ENCODE peak calls at places on chromosomes 3 and 15, in five cellular contexts. R is tibial nerve, I is fibroblast of mammary gland, N is OCI-LY7, Z is GM13976. L is an unnamed sample.

GRCh38 chr3:52533623-52534280 is at the start of gene NT5DC2:
- DNase-seq in R (peak; percentile 48), I (peak; percentile 51), N (peak; percentile 87), Z (peak; percentile 96), L (peak; percentile 99)

GRCh38 chr3:70926835-70927234 is 614.4 kb upstream of the MDFIC2 start:
- DNase-seq in R (no peak), I (no peak), N (no peak), Z (no peak), L (no peak)

GRCh38 chr3:13053425-13053824 is 19.8 kb downstream of the IQSEC1 start:
- DNase-seq in R (no peak), I (no peak), N (no peak), Z (no peak), L (no peak)

GRCh38 chr3:42090973-42091731 is at the start of gene TRAK1:
- DNase-seq in R (no peak), I (peak; percentile 62), N (no peak), Z (no peak), L (no peak)

GRCh38 chr15:89494941-89495637 is 1.3 kb downstream of the RHCG start:
- DNase-seq in R (no peak), I (peak; percentile 32), N (peak; percentile 23), Z (peak; percentile 66), L (peak; percentile 61)

GRCh38 chr3:190552969-190553759 is 39.3 kb downstream of the IL1RAP start:
- DNase-seq in R (no peak), I (no peak), N (no peak), Z (no peak), L (no peak)

GRCh38 chr15:62141643-62142588 is 23.2 kb downstream of the C2CD4B start:
- DNase-seq in R (no peak), I (no peak), N (no peak), Z (no peak), L (no peak)

GRCh38 chr3:168973206-168973605 is 690.3 kb downstream of the MECOM start:
- DNase-seq in R (no peak), I (peak; percentile 22), N (no peak), Z (no peak), L (no peak)

GRCh38 chr3:52892290-52892624 is 5.1 kb downstream of the STIMATE start:
- DNase-seq in R (no peak), I (no peak), N (no peak), Z (no peak), L (no peak)

GRCh38 chr3:57544181-57545125 is at the start of gene DNAH12:
- DNase-seq in R (no peak), I (peak; percentile 17), N (peak; percentile 38), Z (peak; percentile 51), L (peak; percentile 36)

GRCh38 chr3:28104896-28105554 is 136.4 kb upstream of the CMC1 start:
- DNase-seq in R (no peak), I (no peak), N (no peak), Z (no peak), L (no peak)

GRCh38 chr3:29335438-29335837 is 54.6 kb downstream of the RBMS3 start:
- DNase-seq in R (peak; percentile 33), I (peak; percentile 98), N (no peak), Z (no peak), L (no peak)

GRCh38 chr3:43512749-43513404 is 108.9 kb downstream of the ANO10 start:
- DNase-seq in R (no peak), I (peak; percentile 75), N (no peak), Z (no peak), L (no peak)

GRCh38 chr3:64133991-64134390 is 91.3 kb downstream of the PRICKLE2 start:
- DNase-seq in R (no peak), I (no peak), N (no peak), Z (no peak), L (no peak)

GRCh38 chr15:67820147-67820991 is 4.9 kb upstream of the SKOR1 start:
- DNase-seq in R (no peak), I (no peak), N (no peak), Z (no peak), L (no peak)

GRCh38 chr15:29127506-29128430 is 141.9 kb downstream of the NSMCE3 start:
- DNase-seq in R (no peak), I (no peak), N (no peak), Z (no peak), L (no peak)

GRCh38 chr15:60392601-60392985 is 5.2 kb downstream of the ANXA2 start:
- DNase-seq in R (no peak), I (peak; percentile 89), N (no peak), Z (no peak), L (peak; percentile 28)

GRCh38 chr15:76398301-76398700 is 61.7 kb downstream of the ISL2 start:
- DNase-seq in R (no peak), I (no peak), N (no peak), Z (no peak), L (no peak)

GRCh38 chr3:156518726-156519125 is 36.2 kb downstream of the SSR3 start:
- DNase-seq in R (no peak), I (peak; percentile 80), N (no peak), Z (no peak), L (no peak)

GRCh38 chr3:50163572-50163971 is 8.4 kb downstream of the SEMA3F start:
- DNase-seq in R (no peak), I (no peak), N (no peak), Z (no peak), L (no peak)

GRCh38 chr3:138197058-138197457 is 10.0 kb downstream of the ARMC8 start:
- DNase-seq in R (no peak), I (peak; percentile 42), N (no peak), Z (peak; percentile 40), L (peak; percentile 19)

GRCh38 chr3:197083486-197083885 is 53.9 kb upstream of the MELTF start:
- DNase-seq in R (no peak), I (peak; percentile 90), N (no peak), Z (no peak), L (no peak)

GRCh38 chr15:62972814-62973213 is 69.7 kb upstream of the TPM1 start:
- DNase-seq in R (no peak), I (peak; percentile 85), N (no peak), Z (no peak), L (no peak)

GRCh38 chr15:51907136-51907862 is 64.3 kb downstream of the LEO1 start:
- DNase-seq in R (no peak), I (peak; percentile 49), N (no peak), Z (no peak), L (no peak)

GRCh38 chr15:92624401-92624991 is 31.1 kb downstream of the FAM174B start:
- DNase-seq in R (peak; percentile 37), I (no peak), N (no peak), Z (no peak), L (no peak)

DNA sequence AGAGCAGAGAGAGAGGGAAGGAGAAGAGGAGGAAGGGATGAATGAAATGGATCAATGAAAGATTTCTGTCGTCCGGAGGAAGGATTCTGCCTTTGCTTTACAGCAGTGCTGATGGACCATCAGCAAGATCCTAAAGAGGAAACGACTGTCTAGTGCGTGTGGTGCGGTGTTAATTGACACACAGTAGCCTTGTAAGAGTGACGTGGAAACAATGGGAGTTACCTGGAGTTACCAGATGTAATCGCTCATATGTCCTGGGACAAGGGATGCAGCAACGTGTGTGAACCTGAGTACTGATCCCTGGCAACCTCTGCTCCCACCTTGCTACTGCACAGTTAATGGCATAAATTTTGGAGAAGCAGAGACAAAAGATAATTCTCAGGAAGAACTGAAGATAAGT is 62.6 kb upstream of the TPRG1 start:
- DNase-seq in R (no peak), I (no peak), N (no peak), Z (no peak), L (no peak)
- TF ChIP-seq CTCF in R (no peak), I (no peak), N (no peak), Z (no peak), L (no peak)

DNA sequence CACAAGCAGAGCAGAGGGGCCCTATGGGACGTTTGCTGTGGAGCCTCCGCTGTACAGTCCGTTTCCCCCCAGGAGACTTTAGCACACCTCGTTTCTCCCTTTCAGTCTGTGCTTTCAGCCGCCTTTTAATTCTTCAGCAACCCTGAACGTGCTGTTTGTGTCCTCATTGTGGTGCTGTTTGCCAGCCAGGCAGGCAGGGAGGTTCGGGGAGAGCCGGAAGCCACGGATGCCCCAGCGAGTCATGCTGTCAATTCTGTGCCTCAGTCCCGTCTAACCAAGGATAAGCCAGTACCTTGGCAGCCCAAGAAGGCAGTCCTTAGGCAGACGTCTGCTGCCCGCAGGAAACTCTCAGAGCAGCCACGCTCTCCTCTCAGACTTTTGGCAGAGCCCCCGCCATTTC is 158.7 kb downstream of the UACA start:
- DNase-seq in R (no peak), I (no peak), N (no peak), Z (no peak), L (no peak)
- TF ChIP-seq CTCF in R (no peak), I (no peak), N (no peak), Z (no peak), L (no peak)

GRCh38 chr3:133283958-133284807 is 115.7 kb upstream of the BFSP2 start:
- DNase-seq in R (no peak), I (no peak), N (no peak), Z (no peak), L (no peak)
- TF ChIP-seq CTCF in R (no peak), I (no peak), N (peak; percentile 40), Z (no peak), L (no peak)

GRCh38 chr3:4710191-4710590 is 217.0 kb downstream of the ITPR1 start:
- DNase-seq in R (no peak), I (no peak), N (no peak), Z (no peak), L (no peak)

GRCh38 chr3:4709336-4709735 is 216.2 kb downstream of the ITPR1 start:
- DNase-seq in R (no peak), I (peak; percentile 67), N (no peak), Z (no peak), L (no peak)

GRCh38 chr3:4712109-4712508 is 219.0 kb downstream of the ITPR1 start:
- DNase-seq in R (no peak), I (peak; percentile 90), N (no peak), Z (no peak), L (no peak)

GRCh38 chr3:4714045-4714444 is 220.9 kb downstream of the ITPR1 start:
- DNase-seq in R (no peak), I (peak; percentile 47), N (no peak), Z (no peak), L (no peak)

DNA sequence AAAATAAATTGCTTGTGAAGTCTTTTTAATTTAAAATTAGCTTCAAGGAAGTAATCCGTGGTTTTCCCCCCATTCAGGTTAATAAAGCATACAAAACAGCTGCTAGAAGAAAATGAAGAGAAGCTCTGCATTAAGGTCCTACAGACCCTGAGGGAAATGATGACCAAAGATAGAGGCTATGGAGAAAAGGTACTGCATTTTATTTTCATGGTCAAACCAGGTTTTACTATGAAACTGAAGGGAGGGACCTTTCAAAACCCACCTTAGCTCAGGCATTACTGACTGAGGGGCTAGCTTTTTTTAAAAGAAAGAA is 218.5 kb downstream of the ITPR1 start:
- DNase-seq in R (no peak), I (no peak), N (no peak), Z (no peak), L (no peak)
- TF ChIP-seq CTCF in R (no peak), I (no peak), N (peak; percentile 61), Z (no peak), L (no peak)

L was measured in GM20000.